ENCODE peak calls at places on chromosome 13, in five cellular contexts. Y, B, Q, D and K are unnamed samples.
A peak's percentile ranks its signal among the peaks of the same experiment; 100 is the strongest.

GRCh38 chr13:50015263-50015662 is at the start of gene KCNRG:
- DNase-seq in Q (no peak), D (no peak), Y (no peak), B (no peak), K (no peak)

GRCh38 chr13:112213467-112214245 is 146.7 kb downstream of the SOX1 start:
- DNase-seq in D (no peak), Q (no peak), Y (no peak), B (no peak), K (no peak)

GRCh38 chr13:74092711-74093110 is 41.5 kb downstream of the KLF12 start:
- DNase-seq in B (no peak), Q (no peak), Y (no peak), D (no peak), K (no peak)

GRCh38 chr13:33090755-33091454 is 74.7 kb downstream of the KL start:
- DNase-seq in B (no peak), D (no peak), Y (no peak), Q (no peak), K (no peak)

GRCh38 chr13:26476111-26476743 is 81.3 kb upstream of the WASF3 start:
- DNase-seq in Y (peak; percentile 84), Q (no peak), B (peak; percentile 53), D (no peak), K (no peak)

GRCh38 chr13:98989469-98990235 is 11.8 kb upstream of the DOCK9 start:
- DNase-seq in Y (no peak), Q (no peak), B (no peak), D (no peak), K (no peak)

GRCh38 chr13:112055417-112056206 is 11.3 kb upstream of the SOX1 start:
- DNase-seq in Q (peak; percentile 46), Y (peak; percentile 44), D (no peak), B (no peak), K (peak; percentile 65)

GRCh38 chr13:27289016-27289665 is 18.5 kb downstream of the RASL11A start:
- DNase-seq in B (no peak), D (no peak), Y (peak; percentile 3), Q (no peak), K (no peak)

GRCh38 chr13:31321457-31321856 is 121.7 kb downstream of the B3GLCT start:
- DNase-seq in D (no peak), B (no peak), Q (no peak), Y (no peak), K (no peak)

GRCh38 chr13:109773786-109774185 is 12.6 kb downstream of the IRS2 start:
- DNase-seq in Q (no peak), B (no peak), Y (no peak), D (no peak), K (no peak)

GRCh38 chr13:28116736-28117135 is 16.4 kb upstream of the FLT3 start:
- DNase-seq in Q (no peak), B (no peak), Y (no peak), D (no peak), K (no peak)

GRCh38 chr13:102645701-102646100 is 48.9 kb downstream of the TPP2 start:
- DNase-seq in B (no peak), D (no peak), Y (no peak), Q (no peak), K (no peak)

GRCh38 chr13:73803997-73804396 is 330.2 kb downstream of the KLF12 start:
- DNase-seq in Q (no peak), D (no peak), Y (no peak), B (no peak), K (no peak)

GRCh38 chr13:100098445-100099116 is 9.7 kb downstream of the PCCA start:
- DNase-seq in D (no peak), Y (no peak), B (no peak), Q (no peak), K (no peak)

GRCh38 chr13:83815598-83815997 is 66.7 kb downstream of the SLITRK1 start:
- DNase-seq in D (no peak), B (no peak), Y (no peak), Q (no peak), K (no peak)

GRCh38 chr13:101624981-101625380 is 172.5 kb downstream of the ITGBL1 start:
- DNase-seq in B (no peak), Q (no peak), D (no peak), Y (no peak), K (no peak)

GRCh38 chr13:109904218-109904617 is 117.8 kb upstream of the IRS2 start:
- DNase-seq in D (no peak), B (no peak), Y (peak; percentile 60), Q (no peak), K (no peak)

GRCh38 chr13:101453784-101454201 is 1.3 kb downstream of the ITGBL1 start:
- DNase-seq in D (no peak), Y (peak; percentile 55), Q (no peak), B (no peak), K (peak; percentile 80)

GRCh38 chr13:40777166-40777956 is 6.4 kb upstream of the MRPS31 start:
- DNase-seq in Y (peak; percentile 51), B (no peak), Q (peak; percentile 52), D (peak; percentile 17), K (no peak)

GRCh38 chr13:73039201-73040108 is 19.4 kb upstream of the KLF5 start:
- DNase-seq in Y (no peak), D (no peak), Q (no peak), B (no peak), K (no peak)

GRCh38 chr13:50901701-50902100 is 7.9 kb upstream of the RNASEH2B start:
- DNase-seq in B (no peak), Q (no peak), D (no peak), Y (no peak), K (no peak)

GRCh38 chr13:97496511-97496910 is 62.5 kb downstream of the RAP2A start:
- DNase-seq in Y (no peak), D (no peak), B (no peak), Q (no peak), K (no peak)

GRCh38 chr13:97495678-97496077 is 61.7 kb downstream of the RAP2A start:
- DNase-seq in Q (no peak), Y (no peak), D (no peak), B (no peak), K (no peak)

GRCh38 chr13:97498419-97498818 is 64.5 kb downstream of the RAP2A start:
- DNase-seq in D (no peak), Q (no peak), B (no peak), Y (no peak), K (no peak)

GRCh38 chr13:97502192-97502591 is 68.2 kb downstream of the RAP2A start:
- DNase-seq in Q (no peak), B (peak; percentile 40), Y (no peak), D (no peak), K (no peak)

GRCh38 chr13:97499181-97499580 is 65.2 kb downstream of the RAP2A start:
- DNase-seq in B (no peak), Y (no peak), D (no peak), Q (no peak), K (no peak)
- TF ChIP-seq CTCF in B (no peak), Y (no peak), D (no peak), Q (no peak), K (no peak)

GRCh38 chr13:85742355-85742754 is 56.9 kb downstream of the SLITRK6 start:
- DNase-seq in Y (no peak), B (no peak), Q (no peak), D (no peak), K (no peak)

GRCh38 chr13:85741017-85741416 is 58.2 kb downstream of the SLITRK6 start:
- DNase-seq in D (no peak), Y (no peak), B (no peak), Q (no peak), K (no peak)

GRCh38 chr13:85738696-85739320 is 60.4 kb downstream of the SLITRK6 start:
- DNase-seq in Y (no peak), B (no peak), D (no peak), Q (no peak), K (no peak)

GRCh38 chr13:85737952-85738351 is 61.3 kb downstream of the SLITRK6 start:
- DNase-seq in Q (no peak), Y (no peak), B (no peak), D (no peak), K (no peak)
- TF ChIP-seq CTCF in Q (no peak), Y (peak; percentile 25), B (no peak), D (no peak), K (no peak)

GRCh38 chr13:23709521-23709920 is 139.3 kb downstream of the TNFRSF19 start:
- DNase-seq in B (no peak), Y (no peak), D (no peak), Q (no peak), K (no peak)
- TF ChIP-seq CTCF in B (peak; percentile 23), Y (no peak), D (no peak), Q (no peak), K (no peak)

GRCh38 chr13:46388846-46389245 is 1.8 kb upstream of the RUBCNL start:
- DNase-seq in B (no peak), D (no peak), Y (no peak), Q (no peak), K (no peak)

GRCh38 chr13:46388308-46388707 is 1.3 kb upstream of the RUBCNL start:
- DNase-seq in Y (no peak), B (no peak), D (no peak), Q (no peak), K (no peak)

GRCh38 chr13:46386426-46386995 is 541 bp downstream of the RUBCNL start:
- DNase-seq in D (no peak), B (no peak), Q (no peak), Y (no peak), K (no peak)

GRCh38 chr13:46385946-46386345 is 1.1 kb downstream of the RUBCNL start:
- DNase-seq in Q (no peak), B (no peak), Y (peak; percentile 30), D (no peak), K (no peak)

GRCh38 chr13:46386996-46387851 is at the start of gene RUBCNL:
- DNase-seq in B (peak; percentile 50), Y (peak; percentile 70), Q (peak; percentile 78), D (no peak), K (peak; percentile 58)
- TF ChIP-seq CTCF in B (no peak), Y (no peak), Q (no peak), D (no peak), K (no peak)

GRCh38 chr13:51959773-51960172 is 51.5 kb downstream of the ATP7B start:
- DNase-seq in B (no peak), Q (no peak), Y (no peak), D (no peak), K (no peak)
- TF ChIP-seq CTCF in B (no peak), Q (no peak), Y (no peak), D (no peak), K (no peak)

GRCh38 chr13:44050450-44051063 is 170.9 kb downstream of the LACC1 start:
- DNase-seq in D (no peak), Y (no peak), B (no peak), Q (peak; percentile 17), K (no peak)

GRCh38 chr13:44046428-44046827 is 166.7 kb downstream of the LACC1 start:
- DNase-seq in Y (no peak), D (no peak), B (no peak), Q (no peak), K (no peak)

GRCh38 chr13:44051405-44051804 is 171.7 kb downstream of the LACC1 start:
- DNase-seq in B (no peak), Y (no peak), Q (no peak), D (no peak), K (no peak)

GRCh38 chr13:44049546-44049945 is 169.8 kb downstream of the LACC1 start:
- DNase-seq in Y (no peak), D (no peak), B (no peak), Q (no peak), K (no peak)

DNA sequence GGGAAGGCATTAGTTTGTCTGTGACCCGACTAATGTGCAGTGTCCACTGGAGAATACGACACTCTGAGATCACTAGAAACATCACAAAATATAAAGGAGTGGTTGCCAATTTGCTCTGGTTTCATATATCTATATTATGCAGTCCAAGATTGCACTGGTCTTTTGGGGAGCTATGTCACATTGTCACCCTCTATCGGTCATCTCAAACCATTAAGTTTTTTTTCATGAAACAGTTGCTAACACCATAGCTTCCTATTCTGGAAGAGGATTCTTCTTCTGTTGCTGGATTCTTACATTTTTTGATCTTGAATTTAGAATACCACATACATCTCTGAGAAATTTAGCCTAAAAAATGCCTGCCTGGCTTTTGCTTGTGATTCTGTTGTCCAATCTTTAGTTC is 168.6 kb downstream of the LACC1 start:
- DNase-seq in D (no peak), Y (no peak), B (no peak), Q (no peak), K (no peak)
- TF ChIP-seq CTCF in D (no peak), Y (peak; percentile 30), B (no peak), Q (no peak), K (no peak)